ENCODE peak calls at places on chromosomes 7 and 10, in seven cellular contexts. Y is mesendoderm, Q is neuronal stem cell, G is IMR-90, S is H1, L is H9, B is trophoblast cell. E is an unnamed sample.

GRCh38 chr7:73976761-73977625 is 51.0 kb upstream of the ELN start:
- DNase-seq in Y (no peak), Q (no peak), G (no peak), S (no peak), L (peak), B (no peak), E (peak)

GRCh38 chr7:82288769-82289535 is 154.6 kb downstream of the CACNA2D1 start:
- DNase-seq in Y (no peak), Q (no peak), G (no peak), S (no peak), L (no peak), B (no peak), E (no peak)

GRCh38 chr7:52061666-52062065 is 745.1 kb upstream of the COBL start:
- DNase-seq in Y (no peak), Q (no peak), G (no peak), S (no peak), L (no peak), B (no peak), E (no peak)

GRCh38 chr10:35398355-35398754 is 62.0 kb downstream of the CCNY start:
- DNase-seq in Y (no peak), Q (no peak), G (peak), S (no peak), L (no peak), B (no peak), E (no peak)

GRCh38 chr7:97733276-97734206 is 1.7 kb downstream of the TAC1 start:
- DNase-seq in Y (peak), Q (peak), G (no peak), S (peak), L (peak), B (no peak), E (no peak)

GRCh38 chr7:105713488-105714465 is 132.5 kb upstream of the EFCAB10 start:
- DNase-seq in Y (no peak), Q (no peak), G (no peak), S (no peak), L (no peak), B (peak), E (no peak)

GRCh38 chr7:28316489-28316888 is 95.8 kb upstream of the CREB5 start:
- DNase-seq in Y (no peak), Q (no peak), G (peak), S (no peak), L (no peak), B (no peak), E (peak)

GRCh38 chr7:132087421-132087820 is 488.8 kb downstream of the PLXNA4 start:
- DNase-seq in Y (no peak), Q (no peak), G (no peak), S (no peak), L (no peak), B (no peak), E (no peak)

GRCh38 chr7:67484244-67484751 is 487.7 kb downstream of the TYW1 start:
- DNase-seq in Y (peak), Q (peak), G (peak), S (peak), L (peak), B (peak), E (peak)

GRCh38 chr7:28509256-28510021 is 97.1 kb downstream of the CREB5 start:
- DNase-seq in Y (no peak), Q (no peak), G (no peak), S (no peak), L (no peak), B (peak), E (no peak)

GRCh38 chr10:13421382-13421917 is 73.4 kb upstream of the SEPHS1 start:
- DNase-seq in Y (no peak), Q (no peak), G (no peak), S (no peak), L (no peak), B (no peak), E (no peak)

GRCh38 chr10:55782181-55782580 is 578.9 kb downstream of the ZWINT start:
- DNase-seq in Y (no peak), Q (no peak), G (no peak), S (no peak), L (no peak), B (no peak), E (peak)

GRCh38 chr7:131383417-131383816 is 55.7 kb downstream of the MKLN1 start:
- DNase-seq in Y (no peak), Q (no peak), G (peak), S (no peak), L (no peak), B (no peak), E (peak)

GRCh38 chr10:122075171-122075570 is 86.2 kb downstream of the TACC2 start:
- DNase-seq in Y (no peak), Q (no peak), G (no peak), S (no peak), L (no peak), B (no peak), E (no peak)

GRCh38 chr10:84405662-84406061 is 77.3 kb downstream of the CCSER2 start:
- DNase-seq in Y (no peak), Q (no peak), G (peak), S (no peak), L (no peak), B (no peak), E (peak)

GRCh38 chr10:103276941-103277712 is at the start of gene INA:
- DNase-seq in Y (peak), Q (peak), G (peak), S (peak), L (peak), B (peak), E (peak)

GRCh38 chr7:157384301-157384700 is 47.5 kb downstream of the DNAJB6 start:
- DNase-seq in Y (no peak), Q (no peak), G (peak), S (no peak), L (no peak), B (no peak), E (no peak)

GRCh38 chr10:6215241-6215640 is 12.5 kb downstream of the PFKFB3 start:
- DNase-seq in Y (no peak), Q (no peak), G (no peak), S (no peak), L (no peak), B (peak), E (no peak)

GRCh38 chr10:6204341-6205191 is 1.8 kb downstream of the PFKFB3 start:
- DNase-seq in Y (peak), Q (peak), G (peak), S (peak), L (peak), B (no peak), E (peak)

GRCh38 chr10:108090476-108091215 is 926.1 kb upstream of the SORCS1 start:
- DNase-seq in Y (no peak), Q (no peak), G (no peak), S (no peak), L (no peak), B (no peak), E (no peak)

GRCh38 chr7:55214707-55215106 is 150.4 kb upstream of the LANCL2 start:
- DNase-seq in Y (no peak), Q (no peak), G (peak), S (no peak), L (no peak), B (no peak), E (peak)

GRCh38 chr10:84341538-84341856 is 13.1 kb downstream of the CCSER2 start:
- DNase-seq in Y (peak), Q (no peak), G (no peak), S (no peak), L (no peak), B (no peak), E (no peak)

DNA sequence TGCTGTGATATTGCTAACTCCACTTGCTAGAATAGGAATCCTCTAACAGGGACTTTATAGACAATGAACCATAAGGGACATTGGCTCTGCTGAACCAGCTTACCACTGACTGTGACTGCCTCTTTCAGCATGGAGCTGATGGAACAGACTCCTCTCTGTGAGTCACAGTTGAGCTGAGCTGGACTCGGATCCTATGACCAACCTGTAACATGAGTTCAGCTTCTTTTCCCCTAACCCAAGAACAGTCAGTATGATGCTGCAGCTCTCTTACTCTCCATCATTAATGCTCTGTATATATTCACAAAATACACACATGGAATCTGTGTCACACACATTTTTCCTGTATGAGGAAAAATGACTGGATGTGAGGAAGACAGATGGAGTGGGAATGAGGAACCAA is 177.9 kb upstream of the BET1 start:
- DNase-seq in Y (peak), Q (no peak), G (peak), S (no peak), L (no peak), B (peak), E (peak)
- H2BK5ac ChIP-seq in Y (no peak), Q (no peak), G (peak), S (no peak), L (no peak), B (no peak), E (no peak)

DNA sequence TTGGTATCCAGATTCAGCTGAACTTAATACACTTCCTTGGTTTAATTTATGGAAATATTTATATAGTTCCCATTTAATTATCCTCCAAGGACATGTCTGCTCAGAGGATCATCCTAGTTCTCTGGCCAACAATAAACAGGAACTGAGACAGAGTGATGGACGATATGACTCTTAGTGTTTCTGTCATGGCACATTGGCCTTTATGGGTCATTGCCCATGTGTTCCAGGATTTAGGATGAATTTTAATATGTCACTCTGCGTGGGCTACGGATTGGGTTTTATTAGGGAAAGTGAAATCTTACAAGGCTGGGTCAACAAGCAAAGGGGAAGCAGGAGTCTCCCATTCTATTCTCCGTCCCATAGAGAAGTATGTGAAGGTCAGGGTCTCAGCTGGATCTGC is 18.8 kb upstream of the TNPO3 start:
- DNase-seq in Y (no peak), Q (no peak), G (no peak), S (no peak), L (no peak), B (no peak), E (no peak)
- H2BK5ac ChIP-seq in Y (no peak), Q (no peak), G (no peak), S (no peak), L (no peak), B (no peak), E (no peak)

DNA sequence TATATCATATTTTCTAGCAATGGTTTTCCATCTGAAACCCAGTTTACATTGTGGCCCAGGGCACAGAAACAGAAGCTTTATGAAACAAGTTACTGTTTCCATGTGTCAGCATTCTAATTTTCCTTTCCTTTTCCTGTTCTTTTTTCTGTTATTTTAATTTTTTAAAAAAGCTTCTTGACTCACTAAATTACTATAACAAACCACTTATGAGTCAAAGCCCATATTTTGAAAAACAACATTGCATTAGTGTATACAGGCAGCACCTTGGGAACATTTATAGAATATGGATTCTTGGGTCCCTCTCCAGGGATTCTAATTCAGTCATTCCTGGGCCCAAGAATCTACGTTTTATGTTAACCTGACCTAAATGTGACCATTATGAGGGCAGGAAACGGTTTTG is 310.9 kb downstream of the RNLS start:
- DNase-seq in Y (no peak), Q (no peak), G (peak), S (no peak), L (no peak), B (no peak), E (no peak)
- H2BK5ac ChIP-seq in Y (no peak), Q (no peak), G (no peak), S (no peak), L (no peak), B (no peak), E (no peak)

GRCh38 chr10:1570652-1571051 is 166.7 kb downstream of the ADARB2 start:
- DNase-seq in Y (peak), Q (no peak), G (no peak), S (no peak), L (peak), B (no peak), E (no peak)
- H2BK5ac ChIP-seq in Y (no peak), Q (no peak), G (no peak), S (no peak), L (no peak), B (no peak), E (no peak)

DNA sequence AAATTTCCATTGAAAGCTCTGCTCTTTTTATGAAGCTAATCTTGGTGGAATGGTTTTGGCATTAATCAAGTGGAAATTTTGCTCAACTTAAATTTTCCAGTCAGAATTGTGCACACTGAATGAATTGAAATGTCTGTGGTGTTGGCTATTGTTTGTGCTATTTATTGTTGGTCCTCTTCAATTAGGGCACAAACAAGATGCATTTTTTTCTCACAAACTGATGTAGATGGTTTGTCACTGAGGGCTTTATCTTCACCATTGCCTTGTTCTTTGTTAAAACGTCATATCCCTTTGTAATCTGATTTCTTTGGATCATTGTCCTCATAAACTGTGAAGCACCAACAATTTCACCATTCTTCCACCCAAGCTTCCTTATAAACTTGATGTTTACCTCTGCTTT is 152.1 kb upstream of the RHOBTB1 start:
- DNase-seq in Y (no peak), Q (no peak), G (no peak), S (no peak), L (no peak), B (no peak), E (no peak)
- H2BK5ac ChIP-seq in Y (no peak), Q (no peak), G (no peak), S (no peak), L (no peak), B (no peak), E (no peak)

GRCh38 chr10:130040351-130040750 is 70.3 kb downstream of the C10orf143 start:
- DNase-seq in Y (no peak), Q (no peak), G (no peak), S (peak), L (no peak), B (no peak), E (no peak)
- H2BK5ac ChIP-seq in Y (no peak), Q (no peak), G (no peak), S (no peak), L (no peak), B (no peak), E (no peak)

GRCh38 chr10:96341219-96342182 is 17.3 kb downstream of the OPALIN start:
- DNase-seq in Y (peak), Q (peak), G (no peak), S (peak), L (no peak), B (no peak), E (no peak)

GRCh38 chr10:96339956-96340904 is 18.6 kb downstream of the OPALIN start:
- DNase-seq in Y (peak), Q (peak), G (peak), S (peak), L (peak), B (peak), E (peak)

GRCh38 chr10:96337106-96337505 is 21.7 kb downstream of the OPALIN start:
- DNase-seq in Y (peak), Q (no peak), G (no peak), S (peak), L (no peak), B (no peak), E (no peak)

GRCh38 chr10:96339383-96339782 is 19.4 kb downstream of the OPALIN start:
- DNase-seq in Y (no peak), Q (no peak), G (no peak), S (peak), L (no peak), B (no peak), E (no peak)

GRCh38 chr10:96338279-96338925 is 20.4 kb downstream of the OPALIN start:
- DNase-seq in Y (no peak), Q (no peak), G (no peak), S (no peak), L (no peak), B (no peak), E (no peak)
- H2BK5ac ChIP-seq in Y (no peak), Q (no peak), G (no peak), S (no peak), L (no peak), B (no peak), E (no peak)

GRCh38 chr7:106952658-106953231 is 87.7 kb downstream of the PIK3CG start:
- DNase-seq in Y (peak), Q (no peak), G (no peak), S (no peak), L (no peak), B (no peak), E (peak)

GRCh38 chr7:106952175-106952657 is 87.1 kb downstream of the PIK3CG start:
- DNase-seq in Y (no peak), Q (no peak), G (no peak), S (no peak), L (no peak), B (no peak), E (no peak)

GRCh38 chr7:106944035-106944665 is 79.1 kb downstream of the PIK3CG start:
- DNase-seq in Y (peak), Q (no peak), G (no peak), S (peak), L (peak), B (no peak), E (no peak)

GRCh38 chr7:106947244-106947728 is 82.2 kb downstream of the PIK3CG start:
- DNase-seq in Y (peak), Q (peak), G (peak), S (no peak), L (peak), B (peak), E (peak)
- H2BK5ac ChIP-seq in Y (no peak), Q (no peak), G (no peak), S (no peak), L (no peak), B (no peak), E (no peak)

E was measured in mesenchymal stem cell.